ENCODE peak calls at places on chromosomes 11 and 22, in ten cellular contexts. U, M, R, C, H, Y, N, D, K and W are unnamed samples.

GRCh38 chr22:48651981-48652538 is 1175.6 kb downstream of the BRD1 start:
- DNase-seq in U (no peak), M (no peak), R (no peak), C (no peak), H (no peak), Y (no peak), N (no peak), D (peak), K (no peak), W (no peak)

GRCh38 chr11:11724994-11725393 is 103.2 kb upstream of the GALNT18 start:
- DNase-seq in U (no peak), M (no peak), R (no peak), C (no peak), H (no peak), Y (no peak), N (no peak), D (no peak), K (no peak), W (no peak)

GRCh38 chr11:2137202-2138071 is 1.8 kb downstream of the IGF2 start:
- DNase-seq in U (peak), M (peak), R (peak), C (peak), H (no peak), Y (peak), N (peak), D (peak), K (peak), W (peak)

GRCh38 chr11:54558919-54559318 is 44.9 kb downstream of the OR4C46 start:
- DNase-seq in U (no peak), M (peak), R (no peak), C (no peak), H (no peak), Y (no peak), N (no peak), D (no peak), K (peak), W (no peak)

GRCh38 chr22:27551402-27551801 is 250.2 kb downstream of the MN1 start:
- DNase-seq in U (no peak), M (no peak), R (no peak), C (no peak), H (no peak), Y (no peak), N (no peak), D (no peak), K (no peak), W (no peak)

GRCh38 chr11:75733346-75734107 is 15.9 kb downstream of the MOGAT2 start:
- DNase-seq in U (peak), M (no peak), R (peak), C (no peak), H (no peak), Y (no peak), N (no peak), D (no peak), K (no peak), W (no peak)

GRCh38 chr11:10323793-10324170 is 18.9 kb downstream of the ADM start:
- DNase-seq in U (no peak), M (no peak), R (no peak), C (no peak), H (no peak), Y (no peak), N (no peak), D (no peak), K (no peak), W (no peak)

GRCh38 chr11:67279589-67280340 is 9.3 kb upstream of the ANKRD13D start:
- DNase-seq in U (no peak), M (no peak), R (no peak), C (no peak), H (peak), Y (no peak), N (no peak), D (no peak), K (no peak), W (no peak)

GRCh38 chr11:72813740-72814138 is 472 bp upstream of the ATG16L2 start:
- DNase-seq in U (peak), M (peak), R (peak), C (peak), H (peak), Y (peak), N (peak), D (peak), K (peak), W (peak)

GRCh38 chr11:120236169-120237107 is 3.5 kb upstream of the POU2F3 start:
- DNase-seq in U (no peak), M (peak), R (no peak), C (no peak), H (no peak), Y (no peak), N (no peak), D (no peak), K (peak), W (no peak)

GRCh38 chr11:68678031-68678441 is 6.3 kb upstream of the GAL start:
- DNase-seq in U (no peak), M (no peak), R (no peak), C (no peak), H (peak), Y (peak), N (no peak), D (no peak), K (no peak), W (no peak)

GRCh38 chr11:76062733-76063132 is 143.6 kb downstream of the WNT11 start:
- DNase-seq in U (no peak), M (no peak), R (no peak), C (no peak), H (no peak), Y (no peak), N (no peak), D (no peak), K (no peak), W (no peak)

GRCh38 chr11:104089481-104089880 is 53.0 kb downstream of the DDI1 start:
- DNase-seq in U (no peak), M (no peak), R (no peak), C (no peak), H (no peak), Y (no peak), N (no peak), D (no peak), K (no peak), W (no peak)

GRCh38 chr11:47616726-47617416 is 22.7 kb upstream of the C1QTNF4 start:
- DNase-seq in U (no peak), M (peak), R (no peak), C (peak), H (peak), Y (peak), N (peak), D (no peak), K (peak), W (peak)

GRCh38 chr22:28791841-28792490 is 8.4 kb downstream of the XBP1 start:
- DNase-seq in U (no peak), M (no peak), R (no peak), C (no peak), H (no peak), Y (no peak), N (no peak), D (no peak), K (no peak), W (no peak)

GRCh38 chr11:105189586-105189985 is 50.0 kb upstream of the CARD18 start:
- DNase-seq in U (no peak), M (no peak), R (no peak), C (peak), H (no peak), Y (no peak), N (no peak), D (no peak), K (no peak), W (no peak)

GRCh38 chr22:21760640-21761039 is 25.0 kb upstream of the YPEL1 start:
- DNase-seq in U (no peak), M (no peak), R (no peak), C (no peak), H (no peak), Y (no peak), N (no peak), D (no peak), K (peak), W (no peak)

GRCh38 chr22:21761994-21762680 is 26.5 kb upstream of the YPEL1 start:
- DNase-seq in U (no peak), M (no peak), R (no peak), C (no peak), H (no peak), Y (no peak), N (no peak), D (no peak), K (no peak), W (no peak)

GRCh38 chr22:21762712-21763581 is 27.4 kb upstream of the YPEL1 start:
- DNase-seq in U (no peak), M (no peak), R (no peak), C (no peak), H (no peak), Y (no peak), N (no peak), D (no peak), K (no peak), W (no peak)

GRCh38 chr22:21759631-21760030 is 24.0 kb upstream of the YPEL1 start:
- DNase-seq in U (no peak), M (no peak), R (no peak), C (no peak), H (no peak), Y (no peak), N (no peak), D (no peak), K (no peak), W (peak)

DNA sequence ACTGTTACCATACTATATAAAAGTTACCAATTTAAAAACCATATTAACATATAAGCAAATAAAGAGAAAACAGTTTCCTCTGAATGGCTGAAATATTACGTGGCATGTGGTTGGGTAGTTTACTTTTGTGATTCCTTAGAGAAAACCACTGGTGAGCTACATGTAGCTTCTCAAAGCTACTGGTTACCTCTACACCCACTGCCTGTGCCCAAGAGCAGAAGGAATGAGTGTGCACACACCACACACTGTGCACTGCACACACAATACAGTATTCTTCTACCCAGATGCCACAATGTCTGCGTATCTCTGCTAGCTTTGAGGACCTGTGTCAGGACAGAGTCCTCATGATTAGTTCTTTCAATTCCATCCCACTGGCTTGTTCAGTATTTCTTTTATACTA is 25.5 kb upstream of the YPEL1 start:
- DNase-seq in U (no peak), M (no peak), R (no peak), C (no peak), H (no peak), Y (no peak), N (no peak), D (no peak), K (no peak), W (no peak)
- H3K4me3 ChIP-seq in U (no peak), M (no peak), R (no peak), C (no peak), H (no peak), Y (no peak), N (no peak), D (no peak), K (no peak), W (no peak)

GRCh38 chr11:27722117-27722844 is 22.0 kb upstream of the BDNF start:
- DNase-seq in U (no peak), M (no peak), R (peak), C (no peak), H (no peak), Y (peak), N (no peak), D (peak), K (no peak), W (no peak)
- TF ChIP-seq EP300 in U (no peak), M (no peak), R (no peak), C (no peak), H (no peak), Y (no peak), N (no peak), D (no peak), K (no peak), W (no peak)

DNA sequence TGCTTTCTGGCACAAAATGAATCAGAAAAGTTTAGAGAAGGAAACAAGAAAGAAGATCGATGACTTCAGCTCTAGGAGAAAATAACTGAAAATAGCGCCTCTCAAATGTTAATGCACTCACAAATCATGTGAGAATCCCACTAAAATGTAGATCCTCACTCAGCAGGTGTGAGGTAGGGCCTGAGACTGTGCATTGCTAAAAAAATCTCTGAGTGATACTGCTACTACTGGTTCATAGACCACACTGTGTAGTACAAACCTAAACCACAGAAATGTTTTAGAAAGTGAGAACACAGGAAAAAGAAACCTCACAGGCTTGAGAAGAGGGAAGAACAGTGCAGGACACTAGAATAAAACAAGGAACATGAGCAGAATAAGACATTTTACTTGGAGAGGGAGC is 2.0 kb downstream of the OR8D4 start:
- DNase-seq in U (no peak), M (no peak), R (no peak), C (no peak), H (no peak), Y (no peak), N (no peak), D (no peak), K (no peak), W (no peak)
- H3K4me3 ChIP-seq in U (no peak), M (no peak), R (no peak), C (no peak), H (no peak), Y (no peak), N (no peak), D (no peak), K (no peak), W (no peak)

GRCh38 chr11:113529606-113530005 is 54.4 kb upstream of the DRD2 start:
- DNase-seq in U (no peak), M (no peak), R (no peak), C (no peak), H (no peak), Y (no peak), N (no peak), D (no peak), K (no peak), W (no peak)
- TF ChIP-seq EP300 in U (no peak), M (no peak), R (no peak), C (no peak), H (no peak), Y (no peak), N (no peak), D (no peak), K (no peak), W (no peak)

GRCh38 chr11:61045271-61045670 is 57.0 kb upstream of the CD5 start:
- DNase-seq in U (no peak), M (no peak), R (no peak), C (no peak), H (no peak), Y (no peak), N (no peak), D (no peak), K (no peak), W (no peak)

GRCh38 chr11:61037694-61038093 is 64.6 kb upstream of the CD5 start:
- DNase-seq in U (peak), M (no peak), R (no peak), C (no peak), H (peak), Y (no peak), N (no peak), D (no peak), K (no peak), W (no peak)

GRCh38 chr11:61042537-61042936 is 59.8 kb upstream of the CD5 start:
- DNase-seq in U (no peak), M (no peak), R (no peak), C (no peak), H (no peak), Y (no peak), N (no peak), D (no peak), K (no peak), W (no peak)

GRCh38 chr11:61042961-61043540 is 59.2 kb upstream of the CD5 start:
- DNase-seq in U (no peak), M (no peak), R (no peak), C (no peak), H (no peak), Y (no peak), N (no peak), D (no peak), K (no peak), W (no peak)

GRCh38 chr11:61041755-61042518 is 60.4 kb upstream of the CD5 start:
- DNase-seq in U (peak), M (peak), R (no peak), C (no peak), H (no peak), Y (peak), N (no peak), D (no peak), K (no peak), W (peak)
- H3K4me3 ChIP-seq in U (no peak), M (no peak), R (no peak), C (no peak), H (no peak), Y (peak), N (no peak), D (no peak), K (no peak), W (no peak)

DNA sequence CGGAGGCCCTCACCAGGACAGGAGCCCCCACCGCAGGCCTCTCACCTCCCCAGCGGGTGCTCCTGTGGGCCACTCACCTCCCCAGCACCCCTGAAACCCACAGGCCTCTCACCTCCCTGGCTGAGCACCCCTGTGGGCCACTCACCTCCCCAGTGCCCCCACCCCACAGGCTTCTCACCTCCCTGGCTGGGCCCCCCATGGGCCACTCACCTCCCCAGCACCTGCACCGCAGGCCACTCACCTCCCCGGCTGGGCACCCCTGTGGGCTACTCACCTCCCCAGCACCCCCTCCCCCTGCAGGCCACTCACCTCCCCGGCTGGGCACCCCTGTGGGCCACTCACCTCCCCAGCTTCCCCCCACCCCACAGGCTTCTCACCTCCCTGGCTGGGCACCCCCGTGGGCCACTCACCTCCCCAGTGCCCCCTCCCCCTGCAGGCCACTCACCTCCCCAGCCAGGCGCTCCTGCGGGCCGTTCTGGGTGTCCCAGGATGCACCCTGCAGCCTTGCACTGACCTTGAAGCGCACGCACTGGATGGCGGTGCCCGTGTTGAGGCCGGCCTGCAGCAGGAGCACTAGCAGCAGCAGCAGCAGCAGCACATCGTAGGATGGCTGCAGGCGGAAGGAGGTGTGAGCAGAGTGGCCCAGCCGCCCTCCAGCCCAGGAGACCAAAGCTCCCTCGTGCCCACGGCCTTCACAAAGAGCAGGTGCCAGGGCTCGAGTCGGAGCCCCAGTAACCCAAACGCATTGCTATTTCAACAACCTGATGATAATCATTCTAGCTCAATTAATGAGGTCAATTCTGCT is 5.7 kb upstream of the TTLL8 start:
- DNase-seq in U (no peak), M (no peak), R (no peak), C (no peak), H (no peak), Y (no peak), N (no peak), D (no peak), K (no peak), W (no peak)
- TF ChIP-seq EP300 in U (no peak), M (no peak), R (no peak), C (no peak), H (no peak), Y (no peak), N (no peak), D (no peak), K (no peak), W (no peak)

DNA sequence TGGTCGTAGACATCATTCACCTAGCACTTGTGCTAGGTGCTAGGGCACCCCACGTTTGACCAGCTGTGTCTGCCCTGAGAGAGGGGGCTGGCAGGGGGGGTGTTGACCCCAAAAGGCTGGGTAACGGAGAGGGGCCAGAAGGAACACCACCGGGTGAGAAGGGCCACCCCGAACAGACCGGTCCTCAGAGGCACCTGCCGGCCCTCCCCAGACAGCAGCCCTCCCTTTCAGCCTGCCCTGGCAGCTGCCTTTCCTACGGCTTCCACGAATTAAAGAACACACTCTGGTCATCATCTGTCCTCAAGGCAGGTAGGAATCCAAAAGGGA is 977 bp upstream of the KCNJ5 start:
- DNase-seq in U (no peak), M (no peak), R (peak), C (no peak), H (no peak), Y (no peak), N (no peak), D (no peak), K (no peak), W (no peak)
- H3K4me3 ChIP-seq in U (peak), M (peak), R (peak), C (peak), H (peak), Y (peak), N (no peak), D (peak), K (no peak), W (no peak)

GRCh38 chr11:5618807-5619206 is 6.0 kb upstream of the TRIM34 start:
- DNase-seq in U (no peak), M (peak), R (no peak), C (no peak), H (no peak), Y (no peak), N (peak), D (no peak), K (no peak), W (no peak)
- TF ChIP-seq EP300 in U (no peak), M (no peak), R (no peak), C (no peak), H (no peak), Y (no peak), N (no peak), D (no peak), K (no peak), W (no peak)